ENCODE peak calls at places on chromosomes 2 and 18, in six cellular contexts. M, T, C, H, F and J are unnamed samples.

GRCh38 chr18:56148373-56148772 is 490.0 kb downstream of the TXNL1 start:
- DNase-seq in M (peak), T (no peak), C (no peak), H (peak), F (no peak), J (no peak)

GRCh38 chr2:232876071-232876977 is 6.3 kb downstream of the SNORC start:
- DNase-seq in M (no peak), T (peak), C (no peak), H (no peak), F (peak), J (peak)

GRCh38 chr18:45009766-45010165 is 329.1 kb downstream of the SETBP1 start:
- DNase-seq in M (no peak), T (no peak), C (no peak), H (no peak), F (no peak), J (peak)

GRCh38 chr2:10426726-10427567 is 21.2 kb downstream of the ODC1 start:
- DNase-seq in M (no peak), T (no peak), C (no peak), H (no peak), F (no peak), J (no peak)

GRCh38 chr18:76052196-76052595 is 442.8 kb downstream of the ZNF516 start:
- DNase-seq in M (no peak), T (no peak), C (no peak), H (no peak), F (no peak), J (no peak)

GRCh38 chr2:1816414-1816911 is 72.1 kb upstream of the PXDN start:
- DNase-seq in M (no peak), T (no peak), C (peak), H (peak), F (no peak), J (no peak)

GRCh38 chr2:231429152-231429551 is 33.6 kb downstream of the B3GNT7 start:
- DNase-seq in M (no peak), T (no peak), C (no peak), H (no peak), F (no peak), J (no peak)

GRCh38 chr2:220858101-220858500 is 714.0 kb downstream of the EPHA4 start:
- DNase-seq in M (no peak), T (no peak), C (no peak), H (no peak), F (no peak), J (no peak)

GRCh38 chr2:135783416-135783815 is 41.8 kb downstream of the UBXN4 start:
- DNase-seq in M (no peak), T (no peak), C (no peak), H (no peak), F (no peak), J (no peak)

GRCh38 chr2:237860273-237860935 is 981 bp downstream of the RAMP1 start:
- DNase-seq in M (no peak), T (no peak), C (peak), H (no peak), F (peak), J (peak)

GRCh38 chr18:48676756-48677368 is 138.0 kb downstream of the CTIF start:
- DNase-seq in M (peak), T (peak), C (peak), H (peak), F (peak), J (peak)

GRCh38 chr2:23824777-23825212 is 102.1 kb downstream of the ATAD2B start:
- DNase-seq in M (peak), T (peak), C (peak), H (peak), F (no peak), J (no peak)

GRCh38 chr2:1936411-1936980 is 192.2 kb upstream of the PXDN start:
- DNase-seq in M (no peak), T (no peak), C (peak), H (no peak), F (peak), J (no peak)

GRCh38 chr2:8985561-8986326 is 17.7 kb downstream of the MBOAT2 start:
- DNase-seq in M (peak), T (no peak), C (no peak), H (peak), F (no peak), J (no peak)

GRCh38 chr2:234363647-234364294 is 133.1 kb downstream of the ARL4C start:
- DNase-seq in M (no peak), T (no peak), C (no peak), H (no peak), F (no peak), J (no peak)

GRCh38 chr2:100526868-100527267 is 35.9 kb upstream of the PDCL3 start:
- DNase-seq in M (no peak), T (no peak), C (no peak), H (no peak), F (no peak), J (no peak)

GRCh38 chr2:201471732-201472395 is 20.3 kb downstream of the STRADB start:
- DNase-seq in M (peak), T (no peak), C (no peak), H (peak), F (no peak), J (no peak)

GRCh38 chr2:33812707-33813106 is 213.6 kb upstream of the FAM98A start:
- DNase-seq in M (peak), T (no peak), C (no peak), H (peak), F (no peak), J (no peak)

GRCh38 chr2:227207573-227207972 is 43.1 kb downstream of the COL4A3 start:
- DNase-seq in M (no peak), T (no peak), C (no peak), H (no peak), F (no peak), J (no peak)

GRCh38 chr2:217897816-217898806 is 104.7 kb downstream of the TNS1 start:
- DNase-seq in M (no peak), T (no peak), C (peak), H (no peak), F (peak), J (no peak)

GRCh38 chr2:24124003-24124585 is 825 bp downstream of the FAM228B start:
- DNase-seq in M (peak), T (no peak), C (no peak), H (peak), F (no peak), J (no peak)

GRCh38 chr2:98477506-98477905 is 32.8 kb downstream of the INPP4A start:
- DNase-seq in M (no peak), T (no peak), C (no peak), H (no peak), F (no peak), J (no peak)